ENCODE peak calls at places on chromosomes 1 and 21, in four cellular contexts. I, O, K and P are unnamed samples.
A peak's percentile ranks its signal among the peaks of the same experiment; 100 is the strongest.

GRCh38 chr1:113391643-113392271 is 1.4 kb downstream of the MAGI3 start:
- DNase-seq in K (peak; percentile 26), O (no peak), I (no peak), P (no peak)

GRCh38 chr1:238681021-238681420 is 705.3 kb upstream of the CHRM3 start:
- DNase-seq in I (peak; percentile 9), O (no peak), K (no peak), P (no peak)

GRCh38 chr1:200243042-200243437 is 166.8 kb downstream of the ZNF281 start:
- DNase-seq in O (no peak), K (no peak), I (no peak), P (no peak)

GRCh38 chr1:55049914-55050278 is 10.5 kb downstream of the PCSK9 start:
- DNase-seq in I (no peak), K (peak; percentile 74), O (no peak), P (no peak)

GRCh38 chr1:30268923-30269666 is 454.3 kb downstream of the MATN1 start:
- DNase-seq in O (no peak), I (no peak), K (no peak), P (no peak)

GRCh38 chr1:46113948-46114347 is 18.5 kb downstream of the PIK3R3 start:
- DNase-seq in I (no peak), K (no peak), O (no peak), P (no peak)

GRCh38 chr1:207810173-207810572 is 58.3 kb downstream of the CD46 start:
- DNase-seq in K (no peak), I (no peak), O (no peak), P (no peak)

GRCh38 chr1:205376739-205377138 is 20.0 kb upstream of the KLHDC8A start:
- DNase-seq in I (no peak), O (no peak), K (no peak), P (no peak)

GRCh38 chr1:4702927-4703326 is 48.5 kb downstream of the AJAP1 start:
- DNase-seq in K (no peak), I (no peak), O (no peak), P (no peak)

GRCh38 chr1:59367269-59368006 is 70.5 kb downstream of the FGGY start:
- DNase-seq in O (no peak), K (peak; percentile 74), I (peak; percentile 82), P (no peak)

GRCh38 chr21:23218667-23219066 is 2220.5 kb downstream of the NCAM2 start:
- DNase-seq in K (no peak), I (no peak), O (no peak), P (no peak)

GRCh38 chr21:38712076-38712475 is 93.7 kb upstream of the ETS2 start:
- DNase-seq in I (peak; percentile 29), O (no peak), K (no peak), P (no peak)

GRCh38 chr1:23793018-23793781 is 2.3 kb downstream of the LYPLA2 start:
- DNase-seq in I (no peak), O (no peak), K (peak; percentile 45), P (no peak)

GRCh38 chr1:156641761-156642264 is at the start of gene BCAN:
- DNase-seq in I (no peak), K (peak; percentile 47), O (no peak), P (peak; percentile 27)

GRCh38 chr1:2983319-2983705 is 38.0 kb upstream of the ACTRT2 start:
- DNase-seq in O (no peak), I (no peak), K (no peak), P (no peak)

GRCh38 chr1:1153874-1154273 is 19.8 kb upstream of the TTLL10 start:
- DNase-seq in O (no peak), I (no peak), K (no peak), P (no peak)

GRCh38 chr1:166304131-166304530 is 137.3 kb upstream of the FAM78B start:
- DNase-seq in I (no peak), O (no peak), K (no peak), P (no peak)

GRCh38 chr1:101365186-101365585 is 128.4 kb downstream of the S1PR1 start:
- DNase-seq in I (peak; percentile 19), O (no peak), K (no peak), P (no peak)

GRCh38 chr1:21587602-21587953 is 78.4 kb downstream of the ALPL start:
- DNase-seq in O (no peak), K (no peak), I (no peak), P (no peak)

GRCh38 chr1:31393463-31393862 is 19.6 kb upstream of the SERINC2 start:
- DNase-seq in O (no peak), I (no peak), K (no peak), P (no peak)

GRCh38 chr21:36589352-36589971 is 109.5 kb upstream of the SIM2 start:
- DNase-seq in I (peak; percentile 26), K (peak; percentile 31), O (no peak), P (no peak)

GRCh38 chr1:171434717-171435346 is 50.5 kb upstream of the PRRC2C start:
- DNase-seq in O (no peak), K (no peak), I (peak; percentile 33), P (no peak)

GRCh38 chr1:43549921-43550597 is 19.4 kb downstream of the PTPRF start:
- DNase-seq in K (peak; percentile 82), I (no peak), O (no peak), P (peak; percentile 92)

GRCh38 chr1:2229921-2230700 is 2.0 kb downstream of the SKI start:
- DNase-seq in K (peak; percentile 65), O (no peak), I (peak; percentile 65), P (no peak)

GRCh38 chr1:53176452-53177344 is 19.9 kb upstream of the CPT2 start:
- DNase-seq in K (no peak), I (no peak), O (no peak), P (no peak)

GRCh38 chr1:206513312-206514111 is 6.2 kb downstream of the RASSF5 start:
- DNase-seq in K (peak; percentile 81), I (peak; percentile 90), O (no peak), P (no peak)

GRCh38 chr1:166874464-166874863 is 1.6 kb downstream of the TADA1 start:
- DNase-seq in I (no peak), O (no peak), K (no peak), P (no peak)

GRCh38 chr1:115906627-115907026 is 65.7 kb upstream of the NHLH2 start:
- DNase-seq in O (no peak), I (no peak), K (no peak), P (no peak)

GRCh38 chr1:109877320-109877771 is 33.3 kb upstream of the CSF1 start:
- DNase-seq in K (peak; percentile 67), O (no peak), I (peak; percentile 85), P (no peak)

GRCh38 chr1:235131961-235132360 is 3.3 kb upstream of the TOMM20 start:
- DNase-seq in I (no peak), K (no peak), O (no peak), P (no peak)